ENCODE peak calls at places on chromosomes 13 and 19, in four cellular contexts. W, N, A and I are unnamed samples.

GRCh38 chr13:66069570-66069969 is 1160.6 kb downstream of the PCDH9 start:
- DNase-seq in A (no peak), W (no peak), N (no peak), I (no peak)

GRCh38 chr19:46730595-46730994 is 13.7 kb upstream of the PRKD2 start:
- DNase-seq in A (no peak), N (peak; percentile 62), W (no peak), I (no peak)

GRCh38 chr19:50695251-50696064 is 24.1 kb downstream of the SHANK1 start:
- DNase-seq in W (no peak), A (no peak), N (no peak), I (no peak)

GRCh38 chr13:89925107-89925506 is 1422.4 kb upstream of the MIR17HG start:
- DNase-seq in W (no peak), A (no peak), N (no peak), I (no peak)

GRCh38 chr19:12840091-12841079 is 2.1 kb downstream of the MAST1 start:
- DNase-seq in A (peak; percentile 51), W (peak; percentile 94), N (peak; percentile 85), I (no peak)

GRCh38 chr13:43009506-43009905 is 13.9 kb upstream of the DNAJC15 start:
- DNase-seq in W (no peak), N (no peak), A (no peak), I (no peak)

GRCh38 chr19:658916-659839 is 3.8 kb downstream of the RNF126 start:
- DNase-seq in N (no peak), A (peak; percentile 69), W (no peak), I (no peak)

GRCh38 chr13:48730971-48731658 is 77.4 kb downstream of the CYSLTR2 start:
- DNase-seq in N (no peak), W (no peak), A (no peak), I (no peak)

GRCh38 chr13:84339456-84339855 is 457.2 kb upstream of the SLITRK1 start:
- DNase-seq in A (no peak), W (no peak), N (no peak), I (no peak)

GRCh38 chr13:100547805-100548204 is 40.8 kb downstream of the GGACT start:
- DNase-seq in N (no peak), W (no peak), A (no peak), I (no peak)

GRCh38 chr19:8459520-8460260 is 14.9 kb downstream of the HNRNPM start:
- DNase-seq in A (no peak), W (no peak), N (no peak), I (peak; percentile 12)

GRCh38 chr13:30422056-30422914 is at the start of gene UBE2L5:
- DNase-seq in A (peak; percentile 83), W (peak; percentile 83), N (peak; percentile 91), I (no peak)

GRCh38 chr19:55408320-55408836 is 790 bp upstream of the UBE2S start:
- DNase-seq in W (no peak), A (no peak), N (no peak), I (no peak)

GRCh38 chr19:38527466-38528136 is 90.2 kb downstream of the MAP4K1 start:
- DNase-seq in A (no peak), W (no peak), N (no peak), I (no peak)

GRCh38 chr19:50377051-50377441 is 789 bp downstream of the NR1H2 start:
- DNase-seq in A (peak; percentile 42), W (no peak), N (peak; percentile 80), I (no peak)

GRCh38 chr13:51684076-51684475 is 99.8 kb downstream of the WDFY2 start:
- DNase-seq in W (no peak), N (no peak), A (no peak), I (no peak)

GRCh38 chr19:13797870-13798269 is 2.6 kb downstream of the ZSWIM4 start:
- DNase-seq in N (no peak), W (no peak), A (peak; percentile 43), I (no peak)

GRCh38 chr13:99228737-99229691 is 28.4 kb downstream of the UBAC2 start:
- DNase-seq in W (no peak), A (no peak), N (no peak), I (no peak)

GRCh38 chr19:10408511-10409291 is 5.4 kb upstream of the CDC37 start:
- DNase-seq in N (peak; percentile 88), W (no peak), A (no peak), I (no peak)

GRCh38 chr13:30097695-30098094 is 209.7 kb downstream of the KATNAL1 start:
- DNase-seq in A (no peak), N (no peak), W (no peak), I (no peak)

GRCh38 chr13:39777527-39778061 is 122.1 kb downstream of the COG6 start:
- DNase-seq in A (no peak), N (no peak), W (no peak), I (no peak)

GRCh38 chr19:6233827-6234511 is 45.8 kb downstream of the MLLT1 start:
- DNase-seq in W (peak; percentile 34), A (peak; percentile 56), N (peak; percentile 89), I (peak; percentile 90)

GRCh38 chr13:86085890-86086289 is 286.7 kb upstream of the SLITRK6 start:
- DNase-seq in W (no peak), A (no peak), N (no peak), I (no peak)

GRCh38 chr13:97282705-97283104 is 60.6 kb downstream of the MBNL2 start:
- DNase-seq in N (no peak), A (no peak), W (no peak), I (no peak)

GRCh38 chr19:30871979-30872378 is 477.3 kb downstream of the TSHZ3 start:
- DNase-seq in W (no peak), N (no peak), A (no peak), I (no peak)

GRCh38 chr13:73090116-73090811 is 31.5 kb downstream of the KLF5 start:
- DNase-seq in N (no peak), A (no peak), W (peak; percentile 83), I (no peak)

GRCh38 chr13:34078334-34078999 is 260.5 kb downstream of the RFC3 start:
- DNase-seq in N (no peak), W (no peak), A (no peak), I (no peak)

GRCh38 chr13:48942131-48942530 is 33.6 kb upstream of the FNDC3A start:
- DNase-seq in A (no peak), W (no peak), N (no peak), I (no peak)

GRCh38 chr19:45826934-45827333 is 11.8 kb upstream of the RSPH6A start:
- DNase-seq in A (no peak), W (no peak), N (no peak), I (peak; percentile 87)

GRCh38 chr13:34155931-34156607 is 338.1 kb downstream of the RFC3 start:
- DNase-seq in W (no peak), A (no peak), N (no peak), I (no peak)

GRCh38 chr13:27139565-27139964 is 32.0 kb downstream of the USP12 start:
- DNase-seq in N (no peak), A (no peak), W (no peak), I (no peak)

GRCh38 chr13:22596157-22596863 is 584.5 kb upstream of the SGCG start:
- DNase-seq in A (no peak), W (no peak), N (no peak), I (no peak)

GRCh38 chr19:2616741-2617392 is 85.6 kb downstream of the GNG7 start:
- DNase-seq in A (no peak), W (no peak), N (peak; percentile 85), I (peak; percentile 20)

GRCh38 chr13:110123041-110123809 is 183.7 kb downstream of the COL4A1 start:
- DNase-seq in N (no peak), A (no peak), W (no peak), I (no peak)

GRCh38 chr19:31518626-31519025 is 169.4 kb upstream of the TSHZ3 start:
- DNase-seq in N (no peak), W (no peak), A (no peak), I (no peak)

GRCh38 chr19:50500060-50500752 is 10.8 kb downstream of the JOSD2 start:
- DNase-seq in W (no peak), A (peak; percentile 83), N (no peak), I (peak; percentile 84)

GRCh38 chr19:17974551-17974950 is 7.6 kb downstream of the KCNN1 start:
- DNase-seq in N (no peak), W (no peak), A (no peak), I (no peak)

GRCh38 chr19:3968556-3969434 is 2.1 kb downstream of the DAPK3 start:
- DNase-seq in N (peak; percentile 82), W (peak; percentile 89), A (peak; percentile 84), I (no peak)

GRCh38 chr13:76641056-76641455 is 245.1 kb downstream of the KCTD12 start:
- DNase-seq in A (no peak), W (no peak), N (no peak), I (no peak)

GRCh38 chr13:71067164-71067815 is 799.7 kb downstream of the DACH1 start:
- DNase-seq in A (no peak), W (no peak), N (no peak), I (no peak)
- TF ChIP-seq CTCF in A (no peak), W (no peak), N (no peak), I (peak; percentile 30)

GRCh38 chr13:59422646-59423045 is 741.1 kb downstream of the DIAPH3 start:
- DNase-seq in N (no peak), A (no peak), W (no peak), I (no peak)
- TF ChIP-seq CTCF in N (no peak), A (no peak), W (no peak), I (no peak)

DNA sequence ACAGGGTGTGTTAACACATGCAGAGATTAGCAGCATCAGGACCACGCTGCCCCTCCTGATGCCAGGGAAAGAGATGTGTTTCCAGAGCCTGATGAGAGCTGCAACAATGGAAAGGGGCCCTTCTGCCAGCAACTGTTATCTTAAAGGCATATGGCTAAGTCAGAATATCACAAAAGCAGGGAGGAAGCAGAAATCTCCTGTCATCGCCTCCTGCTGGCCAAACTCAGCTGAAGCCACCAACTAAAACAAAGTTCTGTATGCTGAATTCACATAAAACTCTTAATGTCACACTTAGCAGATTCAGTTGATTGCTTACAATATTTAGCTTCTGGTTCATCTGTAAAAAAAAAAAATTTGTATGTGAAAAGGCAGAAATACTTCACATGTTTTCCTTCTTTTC is 178.2 kb downstream of the GPC5 start:
- DNase-seq in N (no peak), A (no peak), W (no peak), I (no peak)
- TF ChIP-seq CTCF in N (no peak), A (no peak), W (peak; percentile 20), I (peak; percentile 66)

GRCh38 chr13:60959427-60959826 is 456.2 kb downstream of the PCDH20 start:
- DNase-seq in N (no peak), W (no peak), A (no peak), I (no peak)

DNA sequence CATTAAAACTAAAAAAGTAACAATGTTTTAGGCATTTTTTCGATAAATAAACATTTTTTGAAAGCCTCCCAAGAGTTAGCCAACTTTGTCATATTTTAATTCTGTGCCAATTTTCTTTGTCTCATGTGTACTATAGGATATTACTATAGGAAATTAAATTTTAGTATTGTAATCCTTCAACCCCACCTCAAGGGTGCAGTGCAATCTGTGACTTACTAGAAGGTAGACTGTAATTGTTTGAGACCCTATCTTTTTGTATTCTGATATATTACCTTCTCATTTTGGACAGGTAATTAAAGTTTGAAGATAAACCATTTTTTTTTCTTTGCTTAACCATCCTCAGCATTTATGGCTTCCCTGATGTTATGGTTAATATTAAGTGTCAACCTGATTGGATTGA is 457.8 kb downstream of the PCDH20 start:
- DNase-seq in N (no peak), W (no peak), A (no peak), I (no peak)
- TF ChIP-seq CTCF in N (no peak), W (no peak), A (no peak), I (peak; percentile 50)

GRCh38 chr19:33775731-33776487 is 20.8 kb upstream of the KCTD15 start:
- DNase-seq in W (no peak), N (no peak), A (no peak), I (no peak)
- TF ChIP-seq CTCF in W (no peak), N (no peak), A (no peak), I (no peak)

GRCh38 chr13:53206455-53206854 is 177.8 kb downstream of the OLFM4 start:
- DNase-seq in A (no peak), W (no peak), N (no peak), I (no peak)
- TF ChIP-seq CTCF in A (no peak), W (peak; percentile 39), N (peak; percentile 17), I (peak; percentile 65)